ENCODE peak calls at places on chromosomes 7 and 10, in five cellular contexts. W is gastrocnemius medialis; R is CD8-positive, alpha-beta T cell; S is breast epithelium; Q is H9. N is an unnamed sample.

GRCh38 chr7:112143567-112143966 is 62.6 kb downstream of the DOCK4 start:
- DNase-seq in S (no peak), R (no peak), W (no peak), Q (no peak), N (no peak)

GRCh38 chr10:44567471-44567870 is 182.6 kb upstream of the CXCL12 start:
- DNase-seq in S (no peak), R (no peak), Q (no peak), W (no peak), N (no peak)

GRCh38 chr7:70457477-70458194 is 674.3 kb upstream of the GALNT17 start:
- DNase-seq in S (no peak), W (no peak), Q (no peak), R (no peak), N (no peak)

GRCh38 chr10:125377368-125377767 is 217.0 kb upstream of the CTBP2 start:
- DNase-seq in R (no peak), S (no peak), Q (no peak), W (no peak), N (no peak)

GRCh38 chr7:100629117-100629711 is 12.1 kb downstream of the TFR2 start:
- DNase-seq in R (peak; percentile 22), Q (peak; percentile 85), W (no peak), S (no peak), N (no peak)

GRCh38 chr7:19482628-19483027 is 226.2 kb downstream of the POLR1F start:
- DNase-seq in S (no peak), R (no peak), W (no peak), Q (no peak), N (no peak)

GRCh38 chr10:87817291-87817872 is 644 bp downstream of the ATAD1 start:
- DNase-seq in S (no peak), R (no peak), W (no peak), Q (no peak), N (no peak)

GRCh38 chr7:142800103-142800502 is 29.3 kb downstream of the PRSS2 start:
- DNase-seq in W (no peak), Q (no peak), S (no peak), R (no peak), N (no peak)

GRCh38 chr7:149466364-149466763 is 5.5 kb upstream of the ZNF777 start:
- DNase-seq in W (no peak), Q (no peak), S (no peak), R (no peak), N (no peak)

GRCh38 chr7:117857718-117858117 is 15.5 kb downstream of the CTTNBP2 start:
- DNase-seq in W (no peak), R (no peak), Q (no peak), S (no peak), N (no peak)

GRCh38 chr7:2086229-2086628 is 146.5 kb downstream of the MAD1L1 start:
- DNase-seq in W (no peak), R (no peak), S (no peak), Q (no peak), N (no peak)

GRCh38 chr7:72187179-72187578 is 225.0 kb downstream of the CALN1 start:
- DNase-seq in W (no peak), Q (no peak), S (no peak), R (no peak), N (no peak)

GRCh38 chr7:42493436-42494198 is 256.6 kb upstream of the GLI3 start:
- DNase-seq in Q (peak; percentile 68), W (peak; percentile 53), R (no peak), S (peak; percentile 82), N (no peak)

GRCh38 chr7:99928994-99929729 is at the start of gene GJC3:
- DNase-seq in R (peak; percentile 40), S (peak; percentile 62), W (no peak), Q (peak; percentile 81), N (no peak)

GRCh38 chr10:124213881-124214523 is 120.6 kb upstream of the CHST15 start:
- DNase-seq in R (no peak), W (no peak), Q (no peak), S (no peak), N (no peak)

GRCh38 chr7:118169146-118169545 is 14.8 kb upstream of the LSM8 start:
- DNase-seq in Q (no peak), R (no peak), S (no peak), W (no peak), N (no peak)

GRCh38 chr10:118966131-118967125 is 63.1 kb upstream of the NANOS1 start:
- DNase-seq in W (no peak), Q (peak; percentile 18), S (no peak), R (no peak), N (no peak)

GRCh38 chr7:75968012-75968411 is 26.4 kb downstream of the TMEM120A start:
- DNase-seq in S (no peak), Q (no peak), R (no peak), W (peak; percentile 22), N (peak; percentile 64)

GRCh38 chr10:48594799-48595198 is 10.1 kb downstream of the ARHGAP22 start:
- DNase-seq in S (no peak), W (no peak), Q (peak; percentile 51), R (no peak), N (no peak)

GRCh38 chr10:1049425-1049958 is 573 bp upstream of the IDI1 start:
- DNase-seq in Q (no peak), W (peak; percentile 48), S (no peak), R (no peak), N (no peak)

GRCh38 chr10:49606981-49607535 is 3.1 kb upstream of the SLC18A3 start:
- DNase-seq in R (peak; percentile 59), W (no peak), Q (peak; percentile 91), S (no peak), N (peak; percentile 68)

GRCh38 chr10:102422586-102423129 is 2.0 kb downstream of the FBXL15 start:
- DNase-seq in W (peak; percentile 81), R (peak; percentile 48), Q (peak; percentile 90), S (peak; percentile 65), N (no peak)

GRCh38 chr7:129785457-129786178 is 167.1 kb downstream of the UBE2H start:
- DNase-seq in S (no peak), Q (no peak), R (no peak), W (no peak), N (no peak)

GRCh38 chr10:88800152-88801125 is 2.1 kb upstream of the LIPM start:
- DNase-seq in R (no peak), Q (no peak), W (no peak), S (no peak), N (no peak)

GRCh38 chr7:47538846-47539311 is 43.0 kb downstream of the TNS3 start:
- DNase-seq in W (no peak), R (no peak), Q (no peak), S (no peak), N (no peak)

GRCh38 chr7:47537716-47538640 is 43.9 kb downstream of the TNS3 start:
- DNase-seq in Q (no peak), W (no peak), S (no peak), R (no peak), N (no peak)

GRCh38 chr7:47540387-47541093 is 41.4 kb downstream of the TNS3 start:
- DNase-seq in Q (no peak), W (no peak), S (no peak), R (no peak), N (no peak)

GRCh38 chr7:47540053-47540386 is 41.9 kb downstream of the TNS3 start:
- DNase-seq in W (no peak), R (no peak), S (no peak), Q (no peak), N (no peak)

GRCh38 chr7:47539398-47540052 is 42.4 kb downstream of the TNS3 start:
- DNase-seq in S (no peak), R (no peak), Q (no peak), W (no peak), N (no peak)
- H3K4me1 ChIP-seq in S (no peaks in the 10 kb centered on the region), R (no peaks in the 10 kb centered on the region), Q (peaks cover 3% of the 10 kb centered on the region), W (peaks cover 24% of the 10 kb centered on the region), N (peaks cover 2% of the 10 kb centered on the region)

DNA sequence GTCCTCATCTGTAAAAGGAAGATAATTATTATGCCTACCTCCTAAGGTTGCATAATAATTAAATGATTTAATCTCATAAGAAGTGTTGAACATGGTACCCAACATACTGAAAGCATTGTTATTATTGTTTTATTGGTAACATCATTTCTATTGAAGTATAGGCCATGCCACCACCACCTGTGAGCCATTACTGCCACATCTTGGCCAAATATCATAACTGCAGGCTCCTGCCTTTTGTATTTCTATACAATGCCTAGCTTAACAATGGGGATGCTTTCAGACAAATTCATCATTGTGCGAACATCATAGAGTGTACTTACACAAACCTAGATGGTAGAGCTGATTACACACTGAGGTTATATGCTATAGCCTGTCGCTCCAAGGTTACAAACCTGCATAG is 61.1 kb upstream of the NPSR1 start:
- DNase-seq in W (no peak), S (no peak), R (no peak), Q (no peak), N (no peak)
- TF ChIP-seq CTCF in W (no peak), S (no peak), R (no peak), Q (peak; percentile 72), N (no peak)

GRCh38 chr10:126997801-126998590 is 92.8 kb downstream of the DOCK1 start:
- DNase-seq in W (no peak), Q (no peak), R (no peak), S (no peak), N (no peak)
- H3K4me1 ChIP-seq in W (no peaks in the 10 kb centered on the region), Q (no peaks in the 10 kb centered on the region), R (no peaks in the 10 kb centered on the region), S (no peaks in the 10 kb centered on the region), N (no peaks in the 10 kb centered on the region)

DNA sequence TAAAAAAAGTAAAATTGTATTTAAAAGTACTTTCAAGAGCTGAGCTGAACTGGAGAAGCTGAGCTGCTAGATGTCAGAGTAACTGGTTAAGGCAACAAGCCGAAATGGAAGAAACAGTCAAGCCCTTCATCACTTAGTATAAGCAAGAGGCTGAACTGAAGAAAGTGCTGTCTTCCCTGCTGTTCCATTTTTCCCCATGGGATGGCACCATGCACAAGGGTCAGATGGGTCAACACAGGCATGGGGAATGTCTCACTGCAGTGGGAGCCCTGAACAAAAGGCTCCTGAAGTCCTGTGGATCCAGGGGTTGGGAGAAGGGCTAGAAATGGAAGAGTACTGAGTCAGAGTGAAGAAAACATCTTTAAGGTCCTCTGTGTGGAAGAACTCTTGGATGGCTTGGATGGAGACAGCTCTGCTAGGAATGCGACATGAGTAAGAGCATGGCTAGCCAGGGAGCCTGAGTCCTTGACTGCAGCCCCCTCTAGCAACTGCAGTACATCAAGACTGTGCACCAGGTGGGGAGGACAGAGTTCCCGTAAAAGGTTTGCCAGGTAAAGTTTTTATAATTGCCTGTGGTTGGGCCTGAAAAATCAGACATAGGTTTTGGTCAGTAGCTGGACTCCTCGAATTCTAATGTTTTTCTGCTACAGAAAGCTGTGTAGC is 348.3 kb downstream of the GPR158 start:
- DNase-seq in Q (peak; percentile 81), S (no peak), W (no peak), R (no peak), N (no peak)
- TF ChIP-seq CTCF in Q (peak; percentile 78), S (no peak), W (no peak), R (no peak), N (no peak)

DNA sequence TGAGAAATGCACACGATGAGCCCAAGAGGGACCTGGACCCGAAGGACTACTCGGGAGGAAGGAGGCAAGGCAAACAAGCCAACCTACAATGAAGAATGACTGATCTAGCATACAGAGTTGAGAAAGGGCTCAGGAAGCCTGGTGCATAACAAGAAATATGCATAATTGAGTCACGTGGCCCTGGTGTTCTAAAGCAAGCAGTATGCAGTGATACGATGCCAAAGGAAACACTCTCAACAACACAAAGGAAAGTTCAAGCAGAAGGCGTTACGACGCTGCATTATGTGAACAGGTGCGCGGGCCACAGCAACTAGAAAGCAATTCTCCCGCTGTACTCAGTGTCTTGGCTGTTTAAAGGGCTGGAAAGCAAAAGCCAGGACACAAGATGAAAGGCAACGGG is 100.8 kb downstream of the PRTFDC1 start:
- DNase-seq in S (no peak), Q (no peak), R (no peak), W (no peak), N (no peak)
- H3K4me1 ChIP-seq in S (no peaks in the 10 kb centered on the region), Q (peaks cover 6% of the 10 kb centered on the region), R (no peaks in the 10 kb centered on the region), W (no peaks in the 10 kb centered on the region), N (no peaks in the 10 kb centered on the region)

GRCh38 chr7:417625-417889 is 102.1 kb downstream of the PDGFA start:
- DNase-seq in W (no peak), R (no peak), Q (no peak), S (no peak), N (no peak)
- TF ChIP-seq CTCF in W (no peak), R (no peak), Q (no peak), S (no peak), N (no peak)

GRCh38 chr7:46607176-46607575 is 686.1 kb upstream of the IGFBP3 start:
- DNase-seq in R (no peak), W (no peak), Q (no peak), S (no peak), N (no peak)
- H3K4me1 ChIP-seq in R (no peaks in the 10 kb centered on the region), W (peaks cover 33% of the 10 kb centered on the region), Q (no peaks in the 10 kb centered on the region), S (no peaks in the 10 kb centered on the region), N (peaks cover 8% of the 10 kb centered on the region)